ENCODE peak calls at places on chromosomes 3 and 15, in seven cellular contexts. F, S, I, Q, O, R and L are unnamed samples.

GRCh38 chr15:92979011-92979701 is 79.0 kb downstream of the CHD2 start:
- DNase-seq in F (no peak), S (no peak), I (no peak), Q (no peak), O (no peak), R (no peak), L (no peak)

GRCh38 chr3:23909324-23909723 is 7.5 kb downstream of the NKIRAS1 start:
- DNase-seq in F (no peak), S (no peak), I (no peak), Q (no peak), O (no peak), R (no peak), L (no peak)

GRCh38 chr15:38274135-38274534 is 21.5 kb downstream of the SPRED1 start:
- DNase-seq in F (no peak), S (no peak), I (no peak), Q (no peak), O (no peak), R (no peak), L (no peak)

GRCh38 chr3:177358085-177358967 is 161.0 kb upstream of the TBL1XR1 start:
- DNase-seq in F (peak), S (peak), I (peak), Q (peak), O (peak), R (peak), L (peak)

GRCh38 chr3:102235679-102236078 is 199.1 kb upstream of the ZPLD1 start:
- DNase-seq in F (no peak), S (no peak), I (peak), Q (no peak), O (no peak), R (no peak), L (no peak)

GRCh38 chr15:65796610-65797012 is 4.5 kb upstream of the DENND4A start:
- DNase-seq in F (no peak), S (no peak), I (no peak), Q (no peak), O (no peak), R (no peak), L (no peak)

GRCh38 chr3:45557471-45557870 is 37.1 kb upstream of the LIMD1 start:
- DNase-seq in F (no peak), S (no peak), I (no peak), Q (no peak), O (no peak), R (no peak), L (no peak)

GRCh38 chr3:127027811-127028548 is 45.1 kb downstream of the PLXNA1 start:
- DNase-seq in F (no peak), S (no peak), I (no peak), Q (no peak), O (peak), R (no peak), L (no peak)

GRCh38 chr3:141379250-141379872 is 11.1 kb downstream of the ZBTB38 start:
- DNase-seq in F (no peak), S (no peak), I (no peak), Q (no peak), O (no peak), R (no peak), L (no peak)

GRCh38 chr3:189845069-189845468 is 213.9 kb downstream of the TP63 start:
- DNase-seq in F (no peak), S (no peak), I (no peak), Q (no peak), O (no peak), R (no peak), L (no peak)

GRCh38 chr15:96585634-96586386 is 255.3 kb downstream of the NR2F2 start:
- DNase-seq in F (no peak), S (no peak), I (no peak), Q (no peak), O (no peak), R (no peak), L (no peak)

GRCh38 chr3:71130516-71131384 is 452.8 kb downstream of the FOXP1 start:
- DNase-seq in F (peak), S (no peak), I (no peak), Q (peak), O (peak), R (peak), L (no peak)

GRCh38 chr15:63402498-63403253 is 21.0 kb upstream of the CA12 start:
- DNase-seq in F (no peak), S (no peak), I (no peak), Q (no peak), O (no peak), R (no peak), L (no peak)

GRCh38 chr15:74140445-74140761 is 10.0 kb downstream of the ISLR2 start:
- DNase-seq in F (no peak), S (no peak), I (no peak), Q (no peak), O (no peak), R (no peak), L (no peak)

GRCh38 chr3:137066092-137066491 is 108.3 kb downstream of the IL20RB start:
- DNase-seq in F (no peak), S (no peak), I (no peak), Q (no peak), O (no peak), R (no peak), L (no peak)

GRCh38 chr3:37668431-37668830 is 193.2 kb upstream of the CTDSPL start:
- DNase-seq in F (no peak), S (no peak), I (no peak), Q (peak), O (no peak), R (no peak), L (no peak)
- H3K27ac ChIP-seq in F (peak), S (no peak), I (no peak), Q (no peak), O (no peak), R (no peak), L (no peak)

GRCh38 chr15:85412956-85413854 is 32.8 kb downstream of the AKAP13 start:
- DNase-seq in F (peak), S (peak), I (no peak), Q (peak), O (peak), R (peak), L (no peak)
- TF ChIP-seq CTCF in F (peak), S (peak), I (no peak), Q (no peak), O (no peak), R (no peak), L (no peak)

GRCh38 chr15:31329640-31330010 is 3.0 kb downstream of the KLF13 start:
- DNase-seq in F (no peak), S (no peak), I (no peak), Q (no peak), O (no peak), R (no peak), L (no peak)
- H3K4me3 ChIP-seq in F (peak), S (peak), I (no peak), Q (no peak), O (peak), R (peak), L (peak)

DNA sequence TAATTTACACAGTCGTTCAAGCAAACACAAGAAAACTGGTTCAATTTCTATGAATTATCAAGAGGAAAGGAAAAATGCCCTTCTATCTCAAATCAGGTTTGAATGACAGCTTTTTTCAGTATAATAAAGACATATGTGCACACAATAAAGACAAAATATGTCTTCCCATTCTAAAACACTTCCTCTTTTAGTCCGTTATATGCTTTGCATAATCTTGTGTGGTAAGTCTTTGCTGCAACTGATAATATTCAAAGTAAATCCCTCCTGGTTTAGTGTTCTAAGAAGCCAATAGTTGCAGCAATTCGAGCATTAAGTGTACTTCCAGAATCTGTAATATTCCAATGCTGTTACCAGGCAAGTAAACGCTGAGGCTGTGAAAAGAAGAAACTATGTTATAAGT is 43.7 kb upstream of the MAPKBP1 start:
- DNase-seq in F (no peak), S (no peak), I (no peak), Q (no peak), O (no peak), R (no peak), L (no peak)
- H3K27ac ChIP-seq in F (no peak), S (no peak), I (no peak), Q (no peak), O (no peak), R (no peak), L (no peak)

GRCh38 chr15:81813215-81813614 is 232.6 kb downstream of the MEX3B start:
- DNase-seq in F (no peak), S (peak), I (peak), Q (no peak), O (no peak), R (no peak), L (no peak)
- TF ChIP-seq CTCF in F (peak), S (peak), I (peak), Q (no peak), O (no peak), R (no peak), L (no peak)